ENCODE peak calls at places on chromosome 7, in five cellular contexts. G is esophagus squamous epithelium; E is naive thymus-derived CD4-positive, alpha-beta T cell; Q is colonic mucosa; W is ovary. R is an unnamed sample. For H3K36me3, the result is how much of the 10 kb centered on the place peaks cover.

GRCh38 chr7:94123136-94123535 is 119.0 kb upstream of the BET1 start:
- DNase-seq in G (no peak), E (no peak), Q (no peak), W (no peak), R (no peak)

GRCh38 chr7:1050956-1051690 is 6.8 kb downstream of the GPR146 start:
- DNase-seq in G (no peak), E (no peak), Q (no peak), W (no peak), R (no peak)

GRCh38 chr7:18019562-18019961 is 8.1 kb downstream of the PRPS1L1 start:
- DNase-seq in G (no peak), E (no peak), Q (no peak), W (no peak), R (no peak)

GRCh38 chr7:26091933-26092332 is 60.1 kb upstream of the NFE2L3 start:
- DNase-seq in G (no peak), E (no peak), Q (no peak), W (no peak), R (no peak)

GRCh38 chr7:99407849-99408346 is 499 bp downstream of the PDAP1 start:
- DNase-seq in G (no peak), E (peak), Q (peak), W (peak), R (peak)

GRCh38 chr7:65983965-65984654 is 2.1 kb upstream of the GUSB start:
- DNase-seq in G (no peak), E (no peak), Q (no peak), W (no peak), R (no peak)

GRCh38 chr7:37832194-37832593 is 16.2 kb upstream of the NME8 start:
- DNase-seq in G (no peak), E (no peak), Q (peak), W (peak), R (peak)

GRCh38 chr7:35035511-35035921 is 1.8 kb downstream of the DPY19L1 start:
- DNase-seq in G (no peak), E (peak), Q (peak), W (no peak), R (no peak)

GRCh38 chr7:102258073-102258748 is 28.5 kb upstream of the SH2B2 start:
- DNase-seq in G (no peak), E (no peak), Q (no peak), W (no peak), R (no peak)

GRCh38 chr7:30206466-30206865 is 71.7 kb downstream of the MTURN start:
- DNase-seq in G (no peak), E (no peak), Q (no peak), W (no peak), R (no peak)

GRCh38 chr7:100675581-100676350 is 2.2 kb downstream of the GNB2 start:
- DNase-seq in G (peak), E (peak), Q (peak), W (peak), R (peak)

GRCh38 chr7:53229202-53229601 is 193.8 kb downstream of the POM121L12 start:
- DNase-seq in G (no peak), E (no peak), Q (no peak), W (no peak), R (no peak)

GRCh38 chr7:156843157-156843556 is 49.8 kb downstream of the LMBR1 start:
- DNase-seq in G (no peak), E (no peak), Q (no peak), W (no peak), R (no peak)

GRCh38 chr7:139075031-139075652 is 34.4 kb downstream of the ZC3HAV1 start:
- DNase-seq in G (no peak), E (peak), Q (peak), W (peak), R (peak)

GRCh38 chr7:142795339-142795863 is 24.6 kb downstream of the PRSS2 start:
- DNase-seq in G (no peak), E (peak), Q (no peak), W (no peak), R (no peak)

GRCh38 chr7:55493416-55493815 is 78.9 kb downstream of the VOPP1 start:
- DNase-seq in G (no peak), E (no peak), Q (no peak), W (no peak), R (no peak)

DNA sequence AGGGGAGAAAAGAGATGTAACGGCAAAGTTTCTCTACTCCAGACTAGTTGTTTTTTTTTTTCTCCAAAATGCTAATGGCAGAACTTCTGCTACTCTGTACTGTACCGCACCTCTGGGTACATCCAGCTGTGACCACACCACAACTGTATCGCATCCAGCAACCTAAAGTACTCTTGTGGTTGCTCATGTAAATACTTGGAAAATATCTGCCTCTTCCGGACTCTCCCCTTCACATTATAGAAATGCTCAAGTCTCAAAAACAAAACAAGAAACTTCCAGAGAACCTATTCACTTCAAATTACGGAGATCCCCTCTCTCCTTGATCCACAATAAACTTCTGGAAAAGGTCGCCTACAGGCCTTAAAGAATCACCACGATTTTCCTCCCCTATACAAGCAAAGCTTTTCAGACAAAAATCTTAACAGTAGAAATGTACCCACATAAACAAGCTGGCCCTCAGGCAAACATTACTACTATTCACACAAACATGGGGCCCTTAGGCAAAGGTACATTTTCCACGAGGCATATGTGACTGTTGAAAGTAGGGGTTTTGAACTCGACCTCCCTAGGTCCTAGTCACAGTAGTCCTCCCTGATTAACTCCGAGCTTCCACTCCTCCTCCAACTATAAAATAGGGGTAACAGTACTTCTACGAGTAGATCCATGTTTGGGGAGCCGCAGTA is 222.9 kb upstream of the MKLN1 start:
- DNase-seq in G (no peak), E (no peak), Q (no peak), W (no peak), R (no peak)
- H3K4me3 ChIP-seq in G (peak), E (peak), Q (peak), W (peak), R (no peak)

GRCh38 chr7:74193054-74193453 is 16.8 kb upstream of the LAT2 start:
- DNase-seq in G (no peak), E (no peak), Q (no peak), W (peak), R (no peak)
- H3K36me3 ChIP-seq in G (half or more), E (under half), Q (under half), W (under half), R (under half)

GRCh38 chr7:95589766-95590165 is 6.5 kb downstream of the PDK4 start:
- DNase-seq in G (no peak), E (no peak), Q (no peak), W (no peak), R (no peak)
- H3K4me3 ChIP-seq in G (no peak), E (no peak), Q (no peak), W (peak), R (no peak)

GRCh38 chr7:71026680-71027079 is 105.3 kb upstream of the GALNT17 start:
- DNase-seq in G (no peak), E (no peak), Q (no peak), W (no peak), R (no peak)
- H3K36me3 ChIP-seq in G (under half), E (under half), Q (under half), W (under half), R (under half)

DNA sequence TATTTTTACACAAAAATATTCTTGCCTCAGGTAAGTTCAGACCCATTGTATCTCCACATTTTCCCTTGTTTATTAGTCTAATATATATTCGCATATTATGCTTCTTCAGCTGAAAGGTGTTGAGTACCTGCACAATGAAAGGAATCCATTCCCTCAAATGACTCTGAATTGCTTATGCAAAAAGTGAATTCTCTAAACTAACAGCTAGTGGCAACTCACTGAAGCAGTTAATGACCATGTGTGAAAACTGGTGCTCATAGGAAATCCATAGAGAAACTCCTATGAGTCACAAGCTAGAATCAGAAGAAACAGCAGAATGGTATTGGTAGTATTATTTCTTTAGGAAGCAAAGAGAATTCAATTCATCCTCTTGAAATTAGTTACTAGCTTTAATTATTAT is 33.5 kb upstream of the RNF148 start:
- DNase-seq in G (no peak), E (no peak), Q (no peak), W (no peak), R (no peak)
- H3K4me3 ChIP-seq in G (no peak), E (no peak), Q (no peak), W (no peak), R (no peak)

GRCh38 chr7:6606866-6607583 is 8.4 kb upstream of the ZNF853 start:
- DNase-seq in G (no peak), E (no peak), Q (no peak), W (no peak), R (no peak)

GRCh38 chr7:6607651-6608051 is 7.8 kb upstream of the ZNF853 start:
- DNase-seq in G (no peak), E (no peak), Q (no peak), W (no peak), R (no peak)

GRCh38 chr7:6604458-6604857 is 11.0 kb upstream of the ZNF853 start:
- DNase-seq in G (no peak), E (no peak), Q (no peak), W (no peak), R (no peak)

GRCh38 chr7:6608794-6609193 is 6.6 kb upstream of the ZNF853 start:
- DNase-seq in G (no peak), E (no peak), Q (no peak), W (no peak), R (no peak)

DNA sequence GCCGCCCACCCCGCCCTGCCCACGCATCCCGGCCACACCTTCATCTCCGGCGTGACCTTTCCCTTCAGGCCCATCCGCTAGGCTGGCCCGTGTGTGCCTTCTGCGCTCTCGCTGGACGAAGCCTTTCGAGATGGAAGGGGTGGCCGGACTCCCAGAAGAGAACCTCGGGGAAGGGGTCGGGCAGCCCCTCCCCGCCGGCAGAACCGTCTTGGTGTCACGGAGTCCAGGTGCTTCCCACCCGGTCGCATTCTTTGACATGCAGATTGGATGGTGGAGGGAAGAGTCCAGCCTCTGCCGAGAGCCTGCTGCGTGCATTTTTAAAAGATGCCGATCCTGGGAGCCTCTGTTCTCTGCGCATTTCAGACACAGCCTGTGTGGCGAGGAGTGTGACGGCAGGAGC is 7.3 kb upstream of the ZNF853 start:
- DNase-seq in G (no peak), E (no peak), Q (no peak), W (no peak), R (no peak)
- H3K36me3 ChIP-seq in G (half or more), E (under half), Q (under half), W (under half), R (under half)

DNA sequence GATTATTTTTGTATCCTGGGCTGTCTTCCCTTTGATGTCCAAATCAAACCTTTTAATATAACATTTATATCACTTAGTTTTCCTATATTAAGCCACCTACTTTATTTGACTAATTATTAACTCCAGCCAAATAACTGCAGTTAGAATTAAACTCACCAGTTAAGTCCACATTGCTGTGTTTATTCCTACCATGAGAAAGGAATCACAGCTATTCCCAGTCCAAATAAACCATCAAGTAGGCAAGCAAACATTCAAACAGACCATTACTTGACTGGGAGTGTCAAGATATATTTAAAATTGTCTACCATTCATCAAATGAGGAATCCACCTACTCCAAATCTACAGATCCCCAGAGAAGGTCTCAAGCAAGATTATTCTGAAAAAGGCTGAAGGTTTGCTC is 22.4 kb downstream of the PDE1C start:
- DNase-seq in G (no peak), E (no peak), Q (no peak), W (no peak), R (no peak)
- H3K4me3 ChIP-seq in G (no peak), E (no peak), Q (no peak), W (no peak), R (no peak)

GRCh38 chr7:44674381-44674780 is 68.0 kb downstream of the OGDH start:
- DNase-seq in G (no peak), E (no peak), Q (no peak), W (no peak), R (no peak)

GRCh38 chr7:44681645-44682044 is 67.0 kb upstream of the ZMIZ2 start:
- DNase-seq in G (no peak), E (no peak), Q (no peak), W (no peak), R (no peak)

GRCh38 chr7:44678096-44678467 is 70.6 kb upstream of the ZMIZ2 start:
- DNase-seq in G (no peak), E (no peak), Q (no peak), W (no peak), R (no peak)

GRCh38 chr7:44676776-44677175 is 70.3 kb downstream of the OGDH start:
- DNase-seq in G (no peak), E (no peak), Q (no peak), W (no peak), R (no peak)

DNA sequence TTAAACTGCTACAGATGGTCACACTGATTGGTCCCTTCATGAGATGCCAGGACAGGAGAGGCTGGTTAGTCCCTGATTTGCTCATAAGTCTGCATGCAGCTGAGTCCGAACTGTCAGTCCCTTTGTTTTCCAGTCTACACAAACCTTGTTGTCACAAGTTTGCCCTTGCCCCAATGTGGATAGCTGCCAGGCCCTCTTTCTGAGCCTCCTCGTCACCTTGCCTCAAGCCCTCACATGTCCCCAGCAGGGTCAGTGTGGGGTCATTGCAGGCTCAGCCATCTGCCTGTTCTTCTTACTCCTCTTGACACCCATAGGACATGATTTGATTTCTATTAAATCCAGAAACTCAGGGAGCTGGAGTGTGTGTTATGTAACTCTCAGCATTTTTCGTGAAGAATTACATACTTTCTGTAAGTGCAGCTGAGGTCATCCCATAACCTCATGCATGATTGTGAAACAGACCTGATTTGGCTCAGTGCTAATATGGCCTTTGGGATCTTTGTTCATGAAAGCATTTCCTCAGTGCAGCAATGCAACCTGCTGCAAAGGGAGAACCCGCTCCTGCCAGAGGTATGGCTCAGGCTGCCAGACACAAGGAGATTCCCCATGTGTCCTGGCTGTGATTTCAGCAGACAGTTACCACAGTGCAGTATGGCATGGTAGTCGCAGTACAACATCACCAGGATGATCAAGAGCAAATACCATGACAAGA is 70.0 kb upstream of the ZMIZ2 start:
- DNase-seq in G (no peak), E (no peak), Q (no peak), W (no peak), R (no peak)
- H3K36me3 ChIP-seq in G (half or more), E (under half), Q (under half), W (under half), R (under half)

GRCh38 chr7:151251328-151251925 is 2.9 kb upstream of the SMARCD3 start:
- DNase-seq in G (no peak), E (no peak), Q (no peak), W (peak), R (peak)
- H3K4me3 ChIP-seq in G (peak), E (peak), Q (peak), W (peak), R (peak)

GRCh38 chr7:7311001-7311400 is 128.7 kb downstream of the C1GALT1 start:
- DNase-seq in G (no peak), E (no peak), Q (no peak), W (no peak), R (no peak)
- H3K36me3 ChIP-seq in G (under half), E (under half), Q (under half), W (under half), R (under half)